ENCODE peak calls at places on chromosomes 7 and 10, in four cellular contexts. One of them, this sample, is unnamed.

GRCh38 chr10:89184638-89185037 is 22.5 kb downstream of the CH25H start:
- DNase-seq in RWPE1: no peak
- DNase-seq in GM06990: no peak
- DNase-seq in ovary: no peak
- DNase-seq in this sample: no peak

GRCh38 chr10:71971769-71972555 is 7.8 kb downstream of the CHST3 start:
- DNase-seq in RWPE1: no peak
- DNase-seq in ovary: no peak
- DNase-seq in GM06990: no peak
- DNase-seq in this sample: no peak

GRCh38 chr7:144439717-144440116 is 36.2 kb upstream of the NOBOX start:
- DNase-seq in RWPE1: no peak
- DNase-seq in GM06990: no peak
- DNase-seq in ovary: no peak
- DNase-seq in this sample: no peak

GRCh38 chr7:1590476-1590875 is 20.6 kb upstream of the PSMG3 start:
- DNase-seq in ovary: no peak
- DNase-seq in RWPE1: no peak
- DNase-seq in GM06990: no peak
- DNase-seq in this sample: no peak

GRCh38 chr10:129953541-129954031 is 10.5 kb downstream of the EBF3 start:
- DNase-seq in ovary: no peak
- DNase-seq in GM06990: no peak
- DNase-seq in RWPE1: no peak
- DNase-seq in this sample: no peak

GRCh38 chr7:121388950-121389349 is 7.2 kb downstream of the FAM3C start:
- DNase-seq in RWPE1: no peak
- DNase-seq in GM06990: no peak
- DNase-seq in ovary: no peak
- DNase-seq in this sample: no peak

GRCh38 chr10:133142523-133143199 is 17.4 kb upstream of the KNDC1 start:
- DNase-seq in ovary: no peak
- DNase-seq in GM06990: no peak
- DNase-seq in RWPE1: no peak
- DNase-seq in this sample: no peak

GRCh38 chr10:26737730-26738129 is 40.2 kb downstream of the PDSS1 start:
- DNase-seq in ovary: no peak
- DNase-seq in RWPE1: no peak
- DNase-seq in GM06990: peak
- DNase-seq in this sample: no peak

GRCh38 chr7:142338633-142339501 is 81.0 kb upstream of the PRSS58 start:
- DNase-seq in GM06990: no peak
- DNase-seq in RWPE1: no peak
- DNase-seq in ovary: no peak
- DNase-seq in this sample: no peak

GRCh38 chr7:16193631-16194030 is 227.7 kb downstream of the CRPPA start:
- DNase-seq in GM06990: no peak
- DNase-seq in ovary: no peak
- DNase-seq in RWPE1: no peak
- DNase-seq in this sample: no peak

GRCh38 chr10:17643339-17643754 is 604 bp upstream of the STAM start:
- DNase-seq in ovary: no peak
- DNase-seq in GM06990: no peak
- DNase-seq in RWPE1: peak
- DNase-seq in this sample: no peak

GRCh38 chr7:151113344-151114150 is 27.3 kb downstream of the AGAP3 start:
- DNase-seq in RWPE1: peak
- DNase-seq in GM06990: no peak
- DNase-seq in ovary: no peak
- DNase-seq in this sample: no peak

GRCh38 chr7:46603780-46604725 is 683.0 kb upstream of the IGFBP3 start:
- DNase-seq in GM06990: no peak
- DNase-seq in ovary: peak
- DNase-seq in RWPE1: no peak
- DNase-seq in this sample: peak

GRCh38 chr7:107179326-107180163 is 10.7 kb downstream of the HBP1 start:
- DNase-seq in GM06990: no peak
- DNase-seq in ovary: no peak
- DNase-seq in RWPE1: peak
- DNase-seq in this sample: no peak

GRCh38 chr7:23115991-23116390 is 10.4 kb downstream of the KLHL7 start:
- DNase-seq in ovary: no peak
- DNase-seq in RWPE1: no peak
- DNase-seq in GM06990: no peak
- DNase-seq in this sample: no peak

GRCh38 chr7:81333536-81333935 is 414.7 kb upstream of the SEMA3C start:
- DNase-seq in RWPE1: no peak
- DNase-seq in ovary: no peak
- DNase-seq in GM06990: peak
- DNase-seq in this sample: no peak

GRCh38 chr7:135745702-135746312 is 2.8 kb downstream of the FAM180A start:
- DNase-seq in ovary: peak
- DNase-seq in RWPE1: peak
- DNase-seq in GM06990: no peak
- DNase-seq in this sample: peak

GRCh38 chr10:8053446-8054242 is 844 bp upstream of the GATA3 start:
- DNase-seq in GM06990: peak
- DNase-seq in ovary: peak
- DNase-seq in RWPE1: peak
- DNase-seq in this sample: peak

GRCh38 chr7:92831716-92832622 is 4.4 kb downstream of the CDK6 start:
- DNase-seq in ovary: no peak
- DNase-seq in GM06990: no peak
- DNase-seq in RWPE1: peak
- DNase-seq in this sample: no peak

GRCh38 chr7:43201912-43202311 is 89.5 kb downstream of the HECW1 start:
- DNase-seq in GM06990: no peak
- DNase-seq in RWPE1: no peak
- DNase-seq in ovary: no peak
- DNase-seq in this sample: no peak

GRCh38 chr7:4297843-4298219 is 384.3 kb upstream of the FOXK1 start:
- DNase-seq in ovary: no peak
- DNase-seq in RWPE1: no peak
- DNase-seq in GM06990: no peak
- DNase-seq in this sample: no peak

GRCh38 chr7:45133352-45133751 is 21.9 kb upstream of the TBRG4 start:
- DNase-seq in RWPE1: no peak
- DNase-seq in GM06990: no peak
- DNase-seq in ovary: peak
- DNase-seq in this sample: no peak

GRCh38 chr7:102080003-102080361 is 206.7 kb upstream of the SH2B2 start:
- DNase-seq in RWPE1: no peak
- DNase-seq in ovary: peak
- DNase-seq in GM06990: no peak
- DNase-seq in this sample: no peak

GRCh38 chr10:2137549-2138174 is 400.3 kb upstream of the ADARB2 start:
- DNase-seq in RWPE1: peak
- DNase-seq in ovary: no peak
- DNase-seq in GM06990: no peak
- DNase-seq in this sample: no peak

GRCh38 chr10:33229252-33229943 is 105.1 kb downstream of the NRP1 start:
- DNase-seq in GM06990: no peak
- DNase-seq in ovary: no peak
- DNase-seq in RWPE1: no peak
- DNase-seq in this sample: no peak

GRCh38 chr10:47311193-47311899 is 10.9 kb upstream of the GDF2 start:
- DNase-seq in GM06990: no peak
- DNase-seq in ovary: no peak
- DNase-seq in RWPE1: no peak
- DNase-seq in this sample: peak

GRCh38 chr7:100483101-100483727 is 513 bp upstream of the NYAP1 start:
- DNase-seq in GM06990: peak
- DNase-seq in ovary: peak
- DNase-seq in RWPE1: peak
- DNase-seq in this sample: peak

GRCh38 chr7:85021090-85021704 is 165.7 kb downstream of the SEMA3D start:
- DNase-seq in ovary: no peak
- DNase-seq in GM06990: no peak
- DNase-seq in RWPE1: no peak
- DNase-seq in this sample: no peak
- TF ChIP-seq CTCF in ovary: no peak
- TF ChIP-seq CTCF in GM06990: peak
- TF ChIP-seq CTCF in RWPE1: peak
- TF ChIP-seq CTCF in this sample: no peak

GRCh38 chr7:32222251-32222900 is 152.2 kb upstream of the PDE1C start:
- DNase-seq in RWPE1: no peak
- DNase-seq in GM06990: no peak
- DNase-seq in ovary: no peak
- DNase-seq in this sample: no peak
- TF ChIP-seq CTCF in RWPE1: no peak
- TF ChIP-seq CTCF in GM06990: no peak
- TF ChIP-seq CTCF in ovary: no peak
- TF ChIP-seq CTCF in this sample: no peak

GRCh38 chr7:158495780-158496179 is 91.8 kb downstream of the PTPRN2 start:
- DNase-seq in GM06990: no peak
- DNase-seq in RWPE1: peak
- DNase-seq in ovary: no peak
- DNase-seq in this sample: no peak
- TF ChIP-seq CTCF in GM06990: peak
- TF ChIP-seq CTCF in RWPE1: peak
- TF ChIP-seq CTCF in ovary: no peak
- TF ChIP-seq CTCF in this sample: no peak

GRCh38 chr10:12255048-12255447 is 59.1 kb downstream of the CDC123 start:
- DNase-seq in ovary: no peak
- DNase-seq in GM06990: no peak
- DNase-seq in RWPE1: no peak
- DNase-seq in this sample: no peak

GRCh38 chr10:12250181-12250580 is 54.2 kb downstream of the CDC123 start:
- DNase-seq in RWPE1: no peak
- DNase-seq in ovary: no peak
- DNase-seq in GM06990: no peak
- DNase-seq in this sample: no peak

GRCh38 chr10:12251581-12251980 is 55.6 kb downstream of the CDC123 start:
- DNase-seq in RWPE1: no peak
- DNase-seq in GM06990: no peak
- DNase-seq in ovary: no peak
- DNase-seq in this sample: no peak

DNA sequence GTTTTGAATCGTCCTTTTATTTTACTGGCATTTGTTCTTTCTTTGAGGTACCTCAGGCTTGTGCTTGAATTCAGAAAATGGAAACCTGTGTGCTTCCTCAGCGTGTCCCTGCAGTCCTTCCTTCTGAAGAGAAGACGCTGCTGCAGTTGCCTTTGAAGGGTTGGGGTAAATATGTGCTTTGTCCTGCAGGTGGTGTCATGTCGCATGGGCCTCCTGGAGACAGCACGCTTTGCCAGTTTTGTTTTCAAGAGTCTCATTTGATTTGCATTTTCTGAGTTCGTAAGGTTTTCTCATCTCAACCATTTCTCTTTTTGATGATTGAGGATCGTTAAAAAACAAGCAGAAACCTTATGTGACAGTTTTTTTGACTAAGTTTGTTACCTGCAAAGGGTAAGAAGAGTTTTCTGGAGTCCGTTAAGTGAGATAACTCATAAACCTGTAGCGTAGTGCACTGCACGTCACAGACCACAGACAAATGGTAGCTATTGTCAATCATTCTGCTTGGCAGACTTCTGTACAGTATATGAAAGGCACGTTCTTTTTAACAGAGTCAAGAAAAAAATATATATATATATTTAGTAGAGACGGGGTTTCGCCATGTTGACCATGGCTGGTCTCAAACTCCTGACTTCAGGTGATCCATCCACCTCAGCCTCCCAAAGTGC is 57.0 kb downstream of the CDC123 start:
- DNase-seq in GM06990: no peak
- DNase-seq in ovary: no peak
- DNase-seq in RWPE1: no peak
- DNase-seq in this sample: peak
- TF ChIP-seq CTCF in GM06990: peak
- TF ChIP-seq CTCF in ovary: no peak
- TF ChIP-seq CTCF in RWPE1: no peak
- TF ChIP-seq CTCF in this sample: peak

GRCh38 chr7:115032986-115033385 is 111.1 kb downstream of the MDFIC start:
- DNase-seq in RWPE1: no peak
- DNase-seq in ovary: no peak
- DNase-seq in GM06990: no peak
- DNase-seq in this sample: no peak
- TF ChIP-seq CTCF in RWPE1: no peak
- TF ChIP-seq CTCF in ovary: no peak
- TF ChIP-seq CTCF in GM06990: no peak
- TF ChIP-seq CTCF in this sample: no peak

DNA sequence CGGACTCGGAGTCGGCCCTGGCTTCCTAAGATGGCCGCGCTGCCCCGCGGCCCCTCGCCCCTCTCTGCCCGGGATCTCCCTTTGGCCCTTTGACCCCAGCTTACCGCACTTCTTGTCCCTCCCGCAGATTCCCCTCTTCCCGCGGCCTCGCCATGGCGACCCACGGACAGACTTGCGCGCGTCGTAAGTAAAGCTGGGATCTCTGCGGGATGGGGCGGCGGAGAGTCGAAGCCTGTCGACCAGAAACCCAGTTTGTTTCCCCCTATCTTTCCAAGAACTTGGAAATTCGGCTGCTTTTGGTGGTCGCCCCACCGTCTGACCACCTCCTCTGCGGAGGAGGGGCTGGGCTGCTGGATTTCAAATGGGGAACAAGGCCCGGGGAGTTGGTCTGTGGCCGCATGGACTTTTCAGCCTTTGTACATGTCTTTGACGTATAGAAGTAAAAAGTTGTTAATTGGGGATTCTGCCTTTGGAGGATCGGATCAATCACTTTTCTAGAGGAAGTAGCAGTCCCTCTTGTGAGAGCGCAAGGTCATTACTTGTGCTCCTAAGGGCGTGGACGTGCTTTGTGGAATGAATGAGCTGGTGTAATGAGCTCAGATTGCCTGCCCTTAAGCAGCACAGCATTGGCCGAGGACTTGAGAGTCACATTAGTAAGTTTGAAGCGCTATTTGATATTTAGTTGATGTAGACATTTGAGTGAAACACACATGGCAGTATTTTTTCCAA is 575 bp downstream of the VDAC2 start:
- DNase-seq in ovary: no peak
- DNase-seq in GM06990: no peak
- DNase-seq in RWPE1: peak
- DNase-seq in this sample: no peak
- TF ChIP-seq CTCF in ovary: no peak
- TF ChIP-seq CTCF in GM06990: no peak
- TF ChIP-seq CTCF in RWPE1: no peak
- TF ChIP-seq CTCF in this sample: no peak

GRCh38 chr7:47991741-47992311 is 12.4 kb upstream of the HUS1 start:
- DNase-seq in ovary: peak
- DNase-seq in GM06990: peak
- DNase-seq in RWPE1: peak
- DNase-seq in this sample: peak
- TF ChIP-seq CTCF in ovary: no peak
- TF ChIP-seq CTCF in GM06990: peak
- TF ChIP-seq CTCF in RWPE1: peak
- TF ChIP-seq CTCF in this sample: peak

This sample was measured in Peyer's patch.